ENCODE peak calls at places on chromosomes 6 and 20, in six cellular contexts. L, F, G, K, C and I are unnamed samples.

GRCh38 chr6:80142586-80142985 is 36.1 kb downstream of the BCKDHB start:
- DNase-seq in L (no peak), G (no peak), F (no peak), K (no peak), C (no peak), I (peak)

GRCh38 chr6:1679691-1680068 is 70.0 kb downstream of the FOXC1 start:
- DNase-seq in C (peak), K (no peak), F (no peak), L (no peak), G (no peak), I (peak)

GRCh38 chr20:23340524-23340923 is 10.1 kb upstream of the NXT1 start:
- DNase-seq in G (no peak), K (peak), F (no peak), C (peak), L (peak), I (peak)

GRCh38 chr6:134537146-134537555 is 219.2 kb upstream of the SGK1 start:
- DNase-seq in G (no peak), C (peak), K (no peak), F (no peak), L (no peak), I (peak)

GRCh38 chr6:38020593-38020992 is 201.1 kb downstream of the ZFAND3 start:
- DNase-seq in K (no peak), G (no peak), F (no peak), L (peak), C (no peak), I (no peak)

GRCh38 chr6:52227495-52227894 is 16.8 kb downstream of the IL17F start:
- DNase-seq in L (no peak), G (no peak), C (peak), K (peak), F (no peak), I (no peak)

GRCh38 chr6:166772518-166772917 is 145.5 kb upstream of the RPS6KA2 start:
- DNase-seq in G (no peak), K (peak), L (no peak), C (no peak), F (no peak), I (no peak)

GRCh38 chr20:50371878-50372769 is 138.1 kb upstream of the PTPN1 start:
- DNase-seq in G (no peak), F (no peak), L (no peak), C (no peak), K (no peak), I (peak)

GRCh38 chr6:157181649-157182048 is 141.7 kb downstream of the TMEM242 start:
- DNase-seq in L (no peak), F (no peak), C (no peak), K (no peak), G (no peak), I (no peak)

GRCh38 chr6:18595774-18596528 is 208.8 kb downstream of the RNF144B start:
- DNase-seq in F (peak), L (peak), C (peak), K (peak), G (peak), I (peak)

GRCh38 chr6:11280394-11280793 is 47.9 kb upstream of the NEDD9 start:
- DNase-seq in G (no peak), F (no peak), L (no peak), K (no peak), C (no peak), I (no peak)

GRCh38 chr6:4788953-4789584 is 12.9 kb downstream of the CDYL start:
- DNase-seq in C (no peak), K (no peak), L (no peak), F (no peak), G (no peak), I (no peak)

GRCh38 chr20:44057698-44058675 is 129.0 kb downstream of the JPH2 start:
- DNase-seq in K (no peak), G (no peak), F (no peak), L (no peak), C (no peak), I (peak)

GRCh38 chr20:38383147-38383546 is 36.9 kb downstream of the LBP start:
- DNase-seq in K (no peak), C (no peak), F (no peak), G (no peak), L (no peak), I (no peak)

GRCh38 chr6:108170607-108171290 is 4.9 kb downstream of the NR2E1 start:
- DNase-seq in L (no peak), C (no peak), G (no peak), K (no peak), F (no peak), I (no peak)